ENCODE peak calls at places on chromosomes 12 and 14, in ten cellular contexts. R, P, G, C, Z, V, B, Y, J and A are unnamed samples.

GRCh38 chr14:100531152-100531551 is 56.1 kb downstream of the BEGAIN start:
- DNase-seq in R (no peak), P (no peak), G (no peak), C (no peak), Z (no peak), V (peak), B (no peak), Y (no peak), J (peak), A (peak)

GRCh38 chr12:68675098-68675842 is 11.5 kb upstream of the NUP107 start:
- DNase-seq in R (no peak), P (no peak), G (no peak), C (no peak), Z (no peak), V (peak), B (peak), Y (peak), J (no peak), A (no peak)

GRCh38 chr14:93970967-93971634 is 5.3 kb downstream of the ASB2 start:
- DNase-seq in R (no peak), P (no peak), G (no peak), C (peak), Z (no peak), V (no peak), B (no peak), Y (no peak), J (no peak), A (no peak)

GRCh38 chr12:5901416-5901815 is 43.6 kb downstream of the ANO2 start:
- DNase-seq in R (no peak), P (no peak), G (no peak), C (no peak), Z (no peak), V (no peak), B (no peak), Y (no peak), J (no peak), A (peak)

GRCh38 chr14:23138173-23138535 is 19.1 kb upstream of the CEBPE start:
- DNase-seq in R (no peak), P (no peak), G (no peak), C (no peak), Z (no peak), V (no peak), B (no peak), Y (no peak), J (no peak), A (no peak)

GRCh38 chr12:95151821-95152220 is 65.4 kb downstream of the FGD6 start:
- DNase-seq in R (no peak), P (no peak), G (no peak), C (no peak), Z (no peak), V (no peak), B (no peak), Y (no peak), J (no peak), A (no peak)

GRCh38 chr12:87464565-87464964 is 564.6 kb downstream of the C12orf50 start:
- DNase-seq in R (no peak), P (no peak), G (no peak), C (no peak), Z (no peak), V (no peak), B (no peak), Y (no peak), J (no peak), A (no peak)

GRCh38 chr12:79433465-79434072 is 257.2 kb downstream of the PAWR start:
- DNase-seq in R (no peak), P (no peak), G (no peak), C (no peak), Z (no peak), V (no peak), B (no peak), Y (peak), J (no peak), A (no peak)

GRCh38 chr12:131529196-131530040 is 181.5 kb upstream of the SFSWAP start:
- DNase-seq in R (no peak), P (no peak), G (no peak), C (no peak), Z (no peak), V (no peak), B (no peak), Y (no peak), J (no peak), A (peak)

GRCh38 chr14:34835312-34835711 is 39.8 kb downstream of the BAZ1A start:
- DNase-seq in R (no peak), P (no peak), G (no peak), C (no peak), Z (no peak), V (no peak), B (no peak), Y (no peak), J (no peak), A (no peak)

GRCh38 chr12:87704374-87704773 is 324.8 kb downstream of the C12orf50 start:
- DNase-seq in R (no peak), P (no peak), G (no peak), C (no peak), Z (no peak), V (no peak), B (no peak), Y (no peak), J (peak), A (no peak)

GRCh38 chr12:76247992-76248391 is 100.2 kb downstream of the BBS10 start:
- DNase-seq in R (no peak), P (no peak), G (no peak), C (no peak), Z (no peak), V (no peak), B (no peak), Y (no peak), J (no peak), A (no peak)